ENCODE peak calls at places on chromosomes 11 and 22, in nine cellular contexts. J is endodermal cell; A is cardiac muscle cell; C is psoas muscle; K is IMR-90; O is heart left ventricle; P is CD8-positive, alpha-beta memory T cell; W is endothelial cell of umbilical vein; X is neuronal stem cell. T is an unnamed sample.

GRCh38 chr11:10526974-10527918 is 13.7 kb downstream of the RNF141 start:
- DNase-seq in J (no peak), A (no peak), C (no peak), K (peak; percentile 66), O (no peak), P (no peak), W (peak; percentile 39), X (no peak), T (no peak)

GRCh38 chr22:37552560-37553163 is 7.6 kb upstream of the CDC42EP1 start:
- DNase-seq in J (peak; percentile 93), A (peak; percentile 80), C (peak; percentile 39), K (peak; percentile 55), O (peak; percentile 84), P (no peak), W (no peak), X (peak; percentile 72), T (no peak)

GRCh38 chr11:65709661-65710060 is 2.4 kb upstream of the KAT5 start:
- DNase-seq in J (no peak), A (peak; percentile 61), C (no peak), K (no peak), O (no peak), P (no peak), W (no peak), X (no peak), T (no peak)

GRCh38 chr11:394034-394857 is at the start of gene PKP3:
- DNase-seq in J (peak; percentile 90), A (peak; percentile 52), C (peak; percentile 54), K (peak; percentile 60), O (no peak), P (no peak), W (no peak), X (no peak), T (peak; percentile 83)

GRCh38 chr11:65444314-65445051 is 21.9 kb downstream of the NEAT1 start:
- DNase-seq in J (peak; percentile 56), A (peak; percentile 41), C (no peak), K (peak; percentile 43), O (no peak), P (no peak), W (peak; percentile 42), X (no peak), T (no peak)

GRCh38 chr11:95279921-95280861 is 49.2 kb upstream of the SESN3 start:
- DNase-seq in J (peak; percentile 77), A (peak; percentile 57), C (peak; percentile 18), K (no peak), O (peak; percentile 17), P (no peak), W (no peak), X (no peak), T (no peak)

GRCh38 chr11:74276581-74276980 is 34.9 kb downstream of the P4HA3 start:
- DNase-seq in J (no peak), A (peak; percentile 49), C (no peak), K (peak; percentile 76), O (no peak), P (no peak), W (no peak), X (no peak), T (no peak)

GRCh38 chr11:76939219-76939631 is 78.5 kb downstream of the ACER3 start:
- DNase-seq in J (peak; percentile 58), A (no peak), C (no peak), K (peak; percentile 9), O (no peak), P (no peak), W (peak; percentile 16), X (no peak), T (no peak)

GRCh38 chr11:46597609-46598219 is 3.9 kb upstream of the AMBRA1 start:
- DNase-seq in J (no peak), A (peak; percentile 53), C (no peak), K (peak; percentile 70), O (no peak), P (no peak), W (peak; percentile 50), X (no peak), T (no peak)

GRCh38 chr11:65308281-65308891 is 6.3 kb upstream of the CDC42EP2 start:
- DNase-seq in J (peak; percentile 49), A (peak; percentile 72), C (no peak), K (no peak), O (peak; percentile 56), P (no peak), W (peak; percentile 58), X (no peak), T (peak; percentile 62)

GRCh38 chr11:134361661-134362060 is 29.9 kb downstream of the GLB1L2 start:
- DNase-seq in J (peak; percentile 43), A (no peak), C (no peak), K (no peak), O (no peak), P (no peak), W (no peak), X (no peak), T (no peak)

DNA sequence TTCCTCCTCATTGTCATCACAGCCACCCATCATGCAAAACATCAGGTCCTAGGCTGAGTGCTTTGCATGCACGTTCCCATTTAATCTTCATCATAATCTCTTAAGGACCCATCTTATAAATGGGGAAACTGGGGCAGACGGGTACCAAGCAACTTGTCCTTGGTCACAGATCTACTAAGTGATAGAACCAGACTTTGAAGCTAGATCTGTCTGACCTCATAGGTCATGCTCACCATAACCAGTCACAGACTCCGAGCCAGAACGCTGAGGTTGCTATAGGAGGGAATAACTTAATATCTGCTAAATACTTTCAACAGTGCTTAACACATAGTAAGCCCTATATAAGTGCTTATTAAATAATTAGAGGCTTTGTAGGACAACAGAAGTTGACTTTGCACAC is 37.7 kb downstream of the POU2AF3 start:
- DNase-seq in J (no peak), A (no peak), C (no peak), K (no peak), O (no peak), P (no peak), W (no peak), X (no peak), T (no peak)
- H3K27ac ChIP-seq in J (no peak overlapping the region), A (no peak overlapping the region), C (no peak overlapping the region), K (no peak overlapping the region), O (no peak overlapping the region), P (no peak overlapping the region), W (no peak overlapping the region), X (no peak overlapping the region), T (peak overlapping the region; percentile 70)

GRCh38 chr22:46336119-46337078 is 885 bp downstream of the TRMU start:
- DNase-seq in J (peak; percentile 73), A (peak; percentile 16), C (no peak), K (peak; percentile 8), O (no peak), P (no peak), W (peak; percentile 43), X (peak; percentile 4), T (no peak)

GRCh38 chr22:46337870-46338269 is 2.4 kb downstream of the TRMU start:
- DNase-seq in J (no peak), A (no peak), C (no peak), K (no peak), O (no peak), P (no peak), W (no peak), X (no peak), T (peak; percentile 38)

GRCh38 chr22:46338636-46339035 is 3.1 kb downstream of the TRMU start:
- DNase-seq in J (no peak), A (no peak), C (no peak), K (no peak), O (no peak), P (no peak), W (no peak), X (no peak), T (peak; percentile 4)

GRCh38 chr22:46331496-46331895 is 4.0 kb upstream of the TRMU start:
- DNase-seq in J (no peak), A (no peak), C (no peak), K (no peak), O (no peak), P (no peak), W (no peak), X (no peak), T (no peak)

DNA sequence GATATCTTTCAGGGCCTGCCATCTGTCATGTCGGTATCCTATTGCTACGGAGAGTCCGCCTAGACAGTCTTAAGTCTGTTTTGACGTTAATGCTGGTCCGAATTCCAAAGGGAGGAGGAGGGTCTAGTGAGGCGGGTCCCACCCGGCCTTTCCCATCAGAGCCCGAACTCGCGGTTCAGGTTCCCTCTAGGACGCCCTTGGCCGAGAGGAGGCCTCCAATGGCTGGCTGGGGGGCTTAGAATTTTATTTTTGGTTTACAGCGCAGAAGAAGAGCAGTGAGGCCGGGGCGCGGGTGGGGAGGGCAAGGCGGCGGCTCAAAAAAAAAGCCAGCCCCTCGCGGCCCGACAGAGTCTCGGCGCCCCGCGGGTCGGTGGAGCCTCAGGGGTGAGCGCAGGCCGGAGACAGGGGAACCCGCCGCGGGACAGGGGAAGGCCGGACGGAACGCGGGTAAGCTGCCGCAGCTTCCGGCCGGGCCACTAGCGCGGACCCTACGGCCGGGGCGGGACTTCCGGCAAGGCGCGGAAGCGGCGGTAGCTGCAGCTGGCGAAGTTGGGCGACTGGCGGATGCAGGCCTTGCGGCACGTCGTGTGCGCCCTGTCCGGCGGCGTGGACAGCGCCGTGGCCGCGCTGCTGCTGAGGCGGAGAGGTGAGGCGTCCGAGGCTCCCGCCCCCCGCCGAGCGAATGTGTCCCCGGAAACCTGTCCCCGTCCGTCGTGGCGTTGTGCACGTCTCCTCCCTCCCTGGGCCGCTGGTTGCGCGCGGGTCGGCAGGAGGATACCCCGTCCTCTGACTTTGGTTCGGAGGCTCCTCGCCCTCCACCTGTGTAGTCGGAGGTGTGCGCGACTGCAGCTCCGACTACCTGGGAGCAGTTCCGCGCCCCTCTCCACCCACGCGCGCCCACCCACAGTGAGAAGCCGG is at the start of gene TRMU:
- DNase-seq in J (peak; percentile 92), A (peak; percentile 92), C (peak; percentile 90), K (peak; percentile 86), O (peak; percentile 90), P (peak; percentile 61), W (peak; percentile 84), X (peak; percentile 79), T (peak; percentile 81)
- H3K4me3 ChIP-seq in J (peak within 1 kb of the TSS; percentile 81), A (peak within 1 kb of the TSS; percentile 83), C (peak within 1 kb of the TSS; percentile 76), K (peak within 1 kb of the TSS; percentile 88), O (peak within 1 kb of the TSS; percentile 82), P (peak within 1 kb of the TSS; percentile 58), W (peak within 1 kb of the TSS; percentile 84), X (peak within 1 kb of the TSS; percentile 100), T (peak within 1 kb of the TSS; percentile 53)

GRCh38 chr22:30575859-30576258 is 1.4 kb upstream of the GAL3ST1 start:
- DNase-seq in J (no peak), A (no peak), C (no peak), K (no peak), O (no peak), P (no peak), W (no peak), X (no peak), T (peak; percentile 68)
- H3K36me3 ChIP-seq in J (peaks cover 44% of the 10 kb centered on the region), A (peaks cover 37% of the 10 kb centered on the region), C (peaks cover 5% of the 10 kb centered on the region), K (peaks cover 46% of the 10 kb centered on the region), O (peaks cover 57% of the 10 kb centered on the region), P (peaks cover 27% of the 10 kb centered on the region), W (peaks cover 10% of the 10 kb centered on the region), X (peaks cover 48% of the 10 kb centered on the region), T (peaks cover 43% of the 10 kb centered on the region)

DNA sequence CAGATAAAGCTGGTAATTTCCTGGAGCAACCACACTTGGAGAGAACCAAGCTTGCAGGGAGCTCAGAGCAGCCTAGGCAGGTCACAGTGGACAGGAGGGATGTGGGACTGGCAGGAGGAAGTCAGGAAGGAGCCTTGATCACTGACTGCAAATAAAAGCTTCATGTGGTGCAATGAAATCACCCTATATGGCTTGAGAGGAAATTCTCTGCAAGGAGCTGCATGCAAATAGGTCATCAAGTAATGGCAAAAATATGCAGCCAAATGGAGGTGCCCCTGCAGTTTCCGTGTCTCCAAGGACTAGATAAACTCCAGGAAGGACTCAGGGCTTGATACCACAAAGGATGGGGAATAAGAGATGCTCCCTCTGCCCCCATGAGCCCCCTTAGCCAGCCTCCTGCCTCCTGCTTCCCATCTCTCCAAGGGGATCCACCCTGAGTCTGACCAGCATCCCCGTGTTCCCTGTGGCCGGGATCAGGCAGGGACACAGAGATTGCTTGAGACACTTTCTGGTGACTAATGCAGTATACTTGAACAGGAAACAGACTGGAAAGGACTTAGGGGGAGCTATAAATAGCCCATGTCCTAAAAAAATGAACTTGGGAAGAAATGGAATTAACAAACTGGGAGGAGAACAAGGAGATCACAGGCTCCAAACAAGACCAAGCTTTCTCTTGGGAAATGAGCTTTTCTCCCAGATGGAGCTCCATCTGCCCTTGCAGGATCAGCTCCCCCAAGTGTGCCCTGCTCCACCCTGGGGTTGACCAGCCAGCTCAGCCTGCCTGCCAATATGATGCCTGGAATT is 23.9 kb upstream of the MICAL2 start:
- DNase-seq in J (no peak), A (peak; percentile 88), C (peak; percentile 71), K (peak; percentile 97), O (peak; percentile 79), P (no peak), W (peak; percentile 87), X (no peak), T (no peak)
- H3K27ac ChIP-seq in J (no peak overlapping the region), A (no peak overlapping the region), C (peak overlapping the region; percentile 70), K (peak overlapping the region; percentile 97), O (peak overlapping the region; percentile 80), P (no peak overlapping the region), W (peak overlapping the region; percentile 99), X (no peak overlapping the region), T (no peak overlapping the region)

T was measured in pancreas.